ENCODE peak calls at places on chromosomes 3 and 15, in seven cellular contexts. X is mesenchymal stem cell, O is IMR-90, H is H1, F is H9, T is neuronal stem cell, B is trophoblast cell. S is an unnamed sample.

GRCh38 chr3:119223511-119223910 is 17.2 kb downstream of the B4GALT4 start:
- DNase-seq in B (no peak), O (no peak), F (no peak), X (no peak), H (no peak), T (no peak), S (peak)

GRCh38 chr3:185071401-185071800 is 81.5 kb downstream of the C3orf70 start:
- DNase-seq in B (no peak), H (peak), O (no peak), T (no peak), F (no peak), X (no peak), S (peak)

GRCh38 chr15:60423540-60423939 is 25.8 kb upstream of the ANXA2 start:
- DNase-seq in F (no peak), H (no peak), B (peak), T (peak), O (peak), X (peak), S (peak)

GRCh38 chr15:83288381-83288801 is 3.9 kb upstream of the BNC1 start:
- DNase-seq in O (no peak), F (peak), T (no peak), X (no peak), B (peak), H (peak), S (peak)

GRCh38 chr15:98719169-98719515 is 70.8 kb downstream of the IGF1R start:
- DNase-seq in B (no peak), X (peak), T (no peak), F (no peak), H (no peak), O (no peak), S (no peak)

GRCh38 chr15:83088876-83089275 is 18.6 kb upstream of the TM6SF1 start:
- DNase-seq in O (no peak), F (no peak), T (no peak), H (no peak), X (no peak), B (peak), S (no peak)

GRCh38 chr3:126758019-126758418 is 54.0 kb downstream of the CHCHD6 start:
- DNase-seq in B (no peak), H (no peak), O (no peak), X (no peak), T (no peak), F (no peak), S (no peak)

GRCh38 chr15:39354188-39354587 is 226.7 kb upstream of the THBS1 start:
- DNase-seq in T (no peak), O (no peak), B (no peak), F (no peak), X (no peak), H (no peak), S (no peak)

GRCh38 chr3:15796771-15797599 is 794 bp downstream of the ANKRD28 start:
- DNase-seq in X (peak), H (no peak), F (no peak), B (no peak), T (peak), O (peak), S (peak)

GRCh38 chr3:168870892-168871291 is 775.2 kb upstream of the GOLIM4 start:
- DNase-seq in O (no peak), X (no peak), F (no peak), H (no peak), T (no peak), B (no peak), S (no peak)

GRCh38 chr3:10946526-10946925 is 46.0 kb upstream of the SLC6A1 start:
- DNase-seq in O (no peak), X (no peak), H (no peak), F (no peak), B (no peak), T (no peak), S (no peak)

GRCh38 chr3:158420654-158421396 is 150.2 kb upstream of the MLF1 start:
- DNase-seq in F (no peak), H (no peak), T (no peak), X (peak), O (peak), B (peak), S (no peak)

GRCh38 chr3:170056710-170057454 is 19.1 kb downstream of the GPR160 start:
- DNase-seq in T (no peak), B (no peak), F (no peak), H (peak), X (no peak), O (no peak), S (no peak)

GRCh38 chr3:13627681-13628080 is 78.8 kb downstream of the FBLN2 start:
- DNase-seq in X (no peak), F (no peak), T (no peak), O (no peak), B (no peak), H (no peak), S (no peak)

GRCh38 chr3:171559586-171559985 is 99.4 kb upstream of the TNIK start:
- DNase-seq in F (no peak), O (no peak), T (no peak), H (no peak), B (no peak), X (no peak), S (no peak)

GRCh38 chr3:60226907-60227306 is 1024.3 kb downstream of the FHIT start:
- DNase-seq in F (no peak), O (no peak), T (no peak), H (no peak), B (no peak), X (no peak), S (no peak)

GRCh38 chr15:81146454-81146853 is 12.4 kb downstream of the CFAP161 start:
- DNase-seq in X (no peak), B (no peak), F (no peak), O (no peak), T (no peak), H (no peak), S (no peak)

GRCh38 chr3:108416111-108416869 is 94.1 kb downstream of the MYH15 start:
- DNase-seq in T (no peak), H (no peak), O (peak), F (no peak), X (no peak), B (no peak), S (no peak)

GRCh38 chr15:89740137-89740536 is 10.9 kb downstream of the MESP1 start:
- DNase-seq in H (peak), T (peak), O (peak), B (peak), F (peak), X (peak), S (peak)

GRCh38 chr3:61748288-61748687 is 186.9 kb downstream of the PTPRG start:
- DNase-seq in F (no peak), X (no peak), O (no peak), T (no peak), B (no peak), H (no peak), S (no peak)
- H2BK5ac ChIP-seq in F (no peak), X (no peak), O (no peak), T (no peak), B (no peak), H (no peak), S (no peak)

GRCh38 chr15:58923696-58924300 is 9.7 kb downstream of the SLTM start:
- DNase-seq in O (no peak), B (no peak), H (no peak), X (no peak), F (no peak), T (no peak), S (no peak)
- H2BK5ac ChIP-seq in O (peak), B (no peak), H (no peak), X (no peak), F (no peak), T (no peak), S (no peak)

GRCh38 chr15:45288947-45289346 is 36.9 kb downstream of the SLC28A2 start:
- DNase-seq in F (no peak), X (no peak), H (no peak), O (no peak), T (no peak), B (no peak), S (no peak)
- H2BK5ac ChIP-seq in F (no peak), X (no peak), H (no peak), O (no peak), T (no peak), B (no peak), S (no peak)

DNA sequence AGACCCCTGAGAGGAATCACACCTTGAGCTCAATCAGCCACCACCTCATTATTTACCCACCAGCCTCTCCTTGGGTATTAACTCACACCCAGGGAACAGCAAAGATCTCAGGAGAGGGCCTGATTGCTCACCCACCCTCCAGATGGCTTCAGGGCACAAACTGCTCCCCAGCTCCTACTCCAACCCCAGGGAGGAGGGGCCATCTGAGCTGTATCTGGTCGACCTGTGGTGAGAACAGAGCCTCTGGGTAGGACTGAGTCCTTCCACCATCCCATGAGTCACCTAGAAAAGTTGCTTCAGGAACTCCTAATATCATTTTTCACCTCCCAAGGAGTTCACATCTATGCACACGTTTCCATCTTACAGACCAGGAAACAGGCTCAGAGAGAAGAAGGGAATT is 44.8 kb upstream of the HES1 start:
- DNase-seq in H (no peak), O (peak), F (no peak), B (no peak), T (no peak), X (peak), S (peak)
- H2BK5ac ChIP-seq in H (no peak), O (no peak), F (no peak), B (no peak), T (peak), X (no peak), S (no peak)

GRCh38 chr3:153003860-153004259 is 158.2 kb upstream of the RAP2B start:
- DNase-seq in T (no peak), H (no peak), F (no peak), X (no peak), B (no peak), O (no peak), S (no peak)
- H2BK5ac ChIP-seq in T (no peak), H (no peak), F (no peak), X (no peak), B (no peak), O (no peak), S (no peak)

GRCh38 chr15:38254065-38254883 is 1.6 kb downstream of the SPRED1 start:
- DNase-seq in O (peak), F (no peak), B (peak), X (peak), T (no peak), H (no peak), S (peak)

GRCh38 chr15:38255690-38256089 is 3.1 kb downstream of the SPRED1 start:
- DNase-seq in B (no peak), F (no peak), X (no peak), H (no peak), T (no peak), O (no peak), S (no peak)

GRCh38 chr15:38252481-38253311 is at the start of gene SPRED1:
- DNase-seq in T (peak), B (peak), F (peak), H (peak), X (no peak), O (peak), S (peak)

GRCh38 chr15:38253448-38253847 is 812 bp downstream of the SPRED1 start:
- DNase-seq in F (no peak), X (peak), B (no peak), H (no peak), T (peak), O (peak), S (peak)

DNA sequence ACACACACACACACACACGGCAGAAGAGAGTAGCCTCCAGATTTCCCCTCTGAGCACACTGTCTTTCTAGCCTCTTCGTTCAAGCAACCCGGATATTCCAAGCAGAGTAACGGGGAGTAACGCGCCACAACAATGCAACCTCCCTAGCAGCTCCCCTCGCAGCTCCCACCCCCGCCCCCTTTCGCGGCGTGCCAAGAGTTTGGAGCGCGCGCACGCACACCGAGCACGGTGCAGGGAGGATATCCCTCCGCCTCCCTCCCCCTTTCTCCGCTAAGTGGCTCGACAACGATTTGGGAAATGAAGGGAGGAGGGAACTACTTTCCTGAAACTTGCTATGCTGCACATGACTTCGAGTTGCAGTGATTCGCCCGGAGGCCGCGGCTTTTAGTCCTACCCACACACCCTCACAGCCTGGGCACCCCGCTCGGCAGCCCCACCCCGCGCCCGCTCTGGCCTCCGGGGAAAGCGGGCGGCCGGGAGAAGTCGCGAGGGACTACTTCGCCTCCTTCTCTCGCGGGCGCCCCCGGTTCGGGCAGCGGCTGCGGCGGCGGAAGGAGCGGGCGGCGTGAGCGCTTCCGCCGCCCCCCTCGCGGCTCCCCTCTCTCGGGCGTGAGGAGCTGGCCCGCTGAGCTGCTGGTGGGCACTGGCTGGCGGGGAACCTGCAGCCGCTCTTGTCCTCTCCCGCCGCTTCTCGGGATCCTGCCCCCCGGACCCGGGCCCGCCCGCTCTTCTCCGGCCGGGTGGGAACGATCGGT is 733 bp upstream of the SPRED1 start:
- DNase-seq in F (peak), X (peak), T (peak), H (peak), O (peak), B (peak), S (peak)
- H2BK5ac ChIP-seq in F (no peak), X (peak), T (peak), H (peak), O (peak), B (peak), S (peak)

GRCh38 chr15:53482055-53482454 is 277.4 kb downstream of the WDR72 start:
- DNase-seq in F (no peak), H (no peak), B (no peak), X (no peak), T (no peak), O (no peak), S (no peak)
- H2BK5ac ChIP-seq in F (no peak), H (no peak), B (no peak), X (no peak), T (no peak), O (no peak), S (no peak)

S was measured in mesendoderm.